ENCODE peak calls at places on chromosomes 7 and 10, in nine cellular contexts. One of them, this sample, is unnamed.

GRCh38 chr10:128540806-128541739 is 414.9 kb upstream of the MKI67 start:
- DNase-seq in spleen: no peak
- DNase-seq in suprapubic skin: no peak
- DNase-seq in prostate gland: peak; percentile 21
- DNase-seq in breast epithelium: no peak
- DNase-seq in HCT116: no peak
- DNase-seq in GM12878: no peak
- DNase-seq in transverse colon: peak; percentile 42
- DNase-seq in H1: peak; percentile 79
- DNase-seq in this sample: no peak

GRCh38 chr10:44264244-44264643 is 120.7 kb downstream of the CXCL12 start:
- DNase-seq in spleen: no peak
- DNase-seq in suprapubic skin: no peak
- DNase-seq in prostate gland: no peak
- DNase-seq in breast epithelium: no peak
- DNase-seq in HCT116: no peak
- DNase-seq in GM12878: peak; percentile 35
- DNase-seq in transverse colon: no peak
- DNase-seq in H1: no peak
- DNase-seq in this sample: peak; percentile 80

GRCh38 chr10:77415311-77415960 is 222.2 kb downstream of the KCNMA1 start:
- DNase-seq in spleen: no peak
- DNase-seq in suprapubic skin: no peak
- DNase-seq in prostate gland: no peak
- DNase-seq in breast epithelium: no peak
- DNase-seq in HCT116: no peak
- DNase-seq in GM12878: no peak
- DNase-seq in transverse colon: no peak
- DNase-seq in H1: no peak
- DNase-seq in this sample: no peak

GRCh38 chr7:105473163-105473562 is 48.9 kb downstream of the PUS7 start:
- DNase-seq in spleen: no peak
- DNase-seq in suprapubic skin: no peak
- DNase-seq in prostate gland: no peak
- DNase-seq in breast epithelium: no peak
- DNase-seq in HCT116: no peak
- DNase-seq in GM12878: no peak
- DNase-seq in transverse colon: no peak
- DNase-seq in H1: no peak
- DNase-seq in this sample: no peak

GRCh38 chr7:18140943-18141342 is 113.3 kb upstream of the PRPS1L1 start:
- DNase-seq in spleen: no peak
- DNase-seq in suprapubic skin: no peak
- DNase-seq in prostate gland: no peak
- DNase-seq in breast epithelium: no peak
- DNase-seq in HCT116: no peak
- DNase-seq in GM12878: no peak
- DNase-seq in transverse colon: no peak
- DNase-seq in H1: no peak
- DNase-seq in this sample: no peak

GRCh38 chr7:112056409-112056808 is 149.8 kb downstream of the DOCK4 start:
- DNase-seq in spleen: no peak
- DNase-seq in suprapubic skin: no peak
- DNase-seq in prostate gland: no peak
- DNase-seq in breast epithelium: no peak
- DNase-seq in HCT116: no peak
- DNase-seq in GM12878: peak; percentile 27
- DNase-seq in transverse colon: no peak
- DNase-seq in H1: no peak
- DNase-seq in this sample: no peak

GRCh38 chr10:72235544-72236279 is 19.6 kb upstream of the ASCC1 start:
- DNase-seq in spleen: no peak
- DNase-seq in suprapubic skin: no peak
- DNase-seq in prostate gland: no peak
- DNase-seq in breast epithelium: no peak
- DNase-seq in HCT116: no peak
- DNase-seq in GM12878: no peak
- DNase-seq in transverse colon: no peak
- DNase-seq in H1: no peak
- DNase-seq in this sample: no peak

GRCh38 chr10:97196213-97197029 is 10.7 kb upstream of the SLIT1 start:
- DNase-seq in spleen: peak; percentile 85
- DNase-seq in suprapubic skin: no peak
- DNase-seq in prostate gland: peak; percentile 52
- DNase-seq in breast epithelium: peak; percentile 54
- DNase-seq in HCT116: peak; percentile 45
- DNase-seq in GM12878: no peak
- DNase-seq in transverse colon: peak; percentile 57
- DNase-seq in H1: peak; percentile 85
- DNase-seq in this sample: peak; percentile 69

GRCh38 chr10:62015994-62016393 is 114.5 kb downstream of the ARID5B start:
- DNase-seq in spleen: no peak
- DNase-seq in suprapubic skin: no peak
- DNase-seq in prostate gland: no peak
- DNase-seq in breast epithelium: no peak
- DNase-seq in HCT116: no peak
- DNase-seq in GM12878: no peak
- DNase-seq in transverse colon: no peak
- DNase-seq in H1: no peak
- DNase-seq in this sample: no peak

GRCh38 chr10:62016477-62017140 is 115.1 kb downstream of the ARID5B start:
- DNase-seq in spleen: no peak
- DNase-seq in suprapubic skin: no peak
- DNase-seq in prostate gland: no peak
- DNase-seq in breast epithelium: no peak
- DNase-seq in HCT116: no peak
- DNase-seq in GM12878: no peak
- DNase-seq in transverse colon: no peak
- DNase-seq in H1: no peak
- DNase-seq in this sample: no peak

GRCh38 chr10:62018141-62018911 is 116.8 kb downstream of the ARID5B start:
- DNase-seq in spleen: no peak
- DNase-seq in suprapubic skin: no peak
- DNase-seq in prostate gland: no peak
- DNase-seq in breast epithelium: no peak
- DNase-seq in HCT116: no peak
- DNase-seq in GM12878: no peak
- DNase-seq in transverse colon: no peak
- DNase-seq in H1: no peak
- DNase-seq in this sample: no peak

GRCh38 chr10:62019013-62019684 is 117.7 kb downstream of the ARID5B start:
- DNase-seq in spleen: no peak
- DNase-seq in suprapubic skin: no peak
- DNase-seq in prostate gland: no peak
- DNase-seq in breast epithelium: no peak
- DNase-seq in HCT116: no peak
- DNase-seq in GM12878: no peak
- DNase-seq in transverse colon: no peak
- DNase-seq in H1: no peak
- DNase-seq in this sample: no peak

DNA sequence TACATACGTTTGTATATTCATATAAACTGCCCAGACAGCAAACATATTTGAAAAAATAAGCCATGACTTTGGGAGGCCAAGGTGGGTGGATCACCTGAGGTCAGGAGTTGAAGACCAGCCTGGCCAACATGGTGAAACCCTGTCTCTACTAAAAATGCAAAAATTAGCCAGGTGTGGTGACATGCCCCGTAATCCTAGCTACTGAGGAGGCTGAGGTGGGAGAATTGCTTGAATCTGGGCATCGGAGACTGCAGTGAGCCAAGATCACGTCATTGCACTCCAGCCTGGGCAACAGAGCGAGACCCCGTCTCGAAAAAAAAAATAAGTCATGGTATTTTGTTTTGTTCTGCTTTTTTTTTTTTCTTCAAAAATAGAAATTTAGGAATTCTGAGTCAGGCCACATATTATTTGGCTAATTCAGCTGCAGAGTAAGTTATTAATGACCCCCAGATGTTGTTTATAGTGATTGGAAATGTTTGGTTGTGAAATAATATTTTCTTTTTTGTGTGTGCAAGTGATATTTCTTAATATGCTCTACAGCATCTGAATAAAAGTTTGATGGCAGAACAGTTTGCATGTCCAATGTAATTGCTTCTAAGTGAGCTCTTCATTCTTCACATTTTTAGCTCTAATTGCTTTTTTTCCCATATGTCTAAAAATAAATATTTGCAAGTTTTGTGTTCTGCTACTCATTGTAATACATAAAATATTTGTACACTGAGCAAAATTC is 115.8 kb downstream of the ARID5B start:
- DNase-seq in spleen: no peak
- DNase-seq in suprapubic skin: no peak
- DNase-seq in prostate gland: no peak
- DNase-seq in breast epithelium: no peak
- DNase-seq in HCT116: no peak
- DNase-seq in GM12878: no peak
- DNase-seq in transverse colon: no peak
- DNase-seq in H1: no peak
- DNase-seq in this sample: no peak
- H3K4me1 ChIP-seq in spleen: peaks cover 77% of the 10 kb centered on the region
- H3K4me1 ChIP-seq in suprapubic skin: peaks cover 52% of the 10 kb centered on the region
- H3K4me1 ChIP-seq in prostate gland: peaks cover 25% of the 10 kb centered on the region
- H3K4me1 ChIP-seq in breast epithelium: peaks cover 8% of the 10 kb centered on the region
- H3K4me1 ChIP-seq in HCT116: no peaks in the 10 kb centered on the region
- H3K4me1 ChIP-seq in GM12878: peaks cover 54% of the 10 kb centered on the region
- H3K4me1 ChIP-seq in transverse colon: peaks cover 29% of the 10 kb centered on the region
- H3K4me1 ChIP-seq in H1: peaks cover 5% of the 10 kb centered on the region
- H3K4me1 ChIP-seq in this sample: peaks cover 64% of the 10 kb centered on the region

DNA sequence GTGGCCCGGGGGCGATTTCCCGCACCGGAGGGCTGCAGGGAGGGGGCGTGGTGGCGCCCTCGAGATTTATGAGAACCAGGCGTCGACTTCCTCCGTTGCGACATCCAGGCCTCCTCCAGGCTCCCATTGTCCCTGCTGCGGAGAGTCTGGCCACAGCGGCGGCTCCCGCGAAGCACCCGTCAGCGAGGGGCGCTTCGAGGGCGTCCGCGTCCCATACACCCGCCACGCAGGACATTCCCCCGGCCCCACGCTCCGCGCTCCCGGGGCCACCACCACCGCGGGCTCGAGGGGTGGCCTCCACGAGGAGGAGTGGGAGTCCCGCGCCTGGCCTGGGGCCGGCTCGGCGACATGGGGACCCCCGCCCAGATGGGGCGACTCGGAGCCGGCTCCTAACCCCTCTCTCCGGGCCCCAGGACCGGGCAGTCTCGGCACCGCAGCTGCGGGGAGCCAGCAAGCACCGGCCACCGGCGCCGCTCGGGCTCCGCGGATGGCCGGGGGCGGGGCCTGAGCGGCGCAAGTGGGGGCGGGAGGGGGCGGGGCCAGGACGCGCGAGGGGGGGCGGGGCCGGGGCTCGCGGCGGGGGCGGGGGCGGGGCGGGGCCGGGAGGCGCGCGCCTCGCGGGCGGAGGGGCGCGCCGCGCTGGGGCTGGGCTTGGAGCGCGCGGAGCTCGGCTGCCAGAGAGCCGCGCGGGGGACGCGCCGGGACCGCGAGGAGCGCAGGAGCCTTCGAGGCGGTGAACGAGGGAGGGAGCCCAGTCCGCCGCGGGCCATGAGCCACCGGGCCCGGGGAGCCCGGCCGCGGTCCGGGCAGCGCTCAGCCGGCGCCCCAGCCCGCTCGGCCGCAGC is at the start of gene SH2B2:
- DNase-seq in spleen: peak; percentile 93
- DNase-seq in suprapubic skin: peak; percentile 86
- DNase-seq in prostate gland: peak; percentile 74
- DNase-seq in breast epithelium: no peak
- DNase-seq in HCT116: no peak
- DNase-seq in GM12878: no peak
- DNase-seq in transverse colon: peak; percentile 74
- DNase-seq in H1: peak; percentile 79
- DNase-seq in this sample: peak; percentile 92
- TF ChIP-seq POLR2AphosphoS5 in spleen: peak; percentile 86
- TF ChIP-seq POLR2AphosphoS5 in suprapubic skin: no peak
- TF ChIP-seq POLR2AphosphoS5 in prostate gland: peak; percentile 48
- TF ChIP-seq POLR2AphosphoS5 in breast epithelium: peak; percentile 51
- TF ChIP-seq POLR2AphosphoS5 in HCT116: peak; percentile 93
- TF ChIP-seq POLR2AphosphoS5 in GM12878: peak; percentile 51
- TF ChIP-seq POLR2AphosphoS5 in transverse colon: peak; percentile 73
- TF ChIP-seq POLR2AphosphoS5 in H1: peak; percentile 45
- TF ChIP-seq POLR2AphosphoS5 in this sample: peak; percentile 81

GRCh38 chr7:50612704-50613103 is 47.5 kb upstream of the DDC start:
- DNase-seq in spleen: no peak
- DNase-seq in suprapubic skin: no peak
- DNase-seq in prostate gland: no peak
- DNase-seq in breast epithelium: no peak
- DNase-seq in HCT116: no peak
- DNase-seq in GM12878: no peak
- DNase-seq in transverse colon: no peak
- DNase-seq in H1: no peak
- DNase-seq in this sample: no peak

GRCh38 chr7:50618281-50618680 is 53.1 kb upstream of the DDC start:
- DNase-seq in spleen: no peak
- DNase-seq in suprapubic skin: no peak
- DNase-seq in prostate gland: no peak
- DNase-seq in breast epithelium: no peak
- DNase-seq in HCT116: no peak
- DNase-seq in GM12878: no peak
- DNase-seq in transverse colon: no peak
- DNase-seq in H1: no peak
- DNase-seq in this sample: no peak

GRCh38 chr7:50613473-50613872 is 48.3 kb upstream of the DDC start:
- DNase-seq in spleen: no peak
- DNase-seq in suprapubic skin: no peak
- DNase-seq in prostate gland: no peak
- DNase-seq in breast epithelium: no peak
- DNase-seq in HCT116: no peak
- DNase-seq in GM12878: no peak
- DNase-seq in transverse colon: no peak
- DNase-seq in H1: peak; percentile 3
- DNase-seq in this sample: no peak

GRCh38 chr7:50615519-50615845 is 50.3 kb upstream of the DDC start:
- DNase-seq in spleen: no peak
- DNase-seq in suprapubic skin: no peak
- DNase-seq in prostate gland: no peak
- DNase-seq in breast epithelium: no peak
- DNase-seq in HCT116: no peak
- DNase-seq in GM12878: no peak
- DNase-seq in transverse colon: no peak
- DNase-seq in H1: no peak
- DNase-seq in this sample: no peak

DNA sequence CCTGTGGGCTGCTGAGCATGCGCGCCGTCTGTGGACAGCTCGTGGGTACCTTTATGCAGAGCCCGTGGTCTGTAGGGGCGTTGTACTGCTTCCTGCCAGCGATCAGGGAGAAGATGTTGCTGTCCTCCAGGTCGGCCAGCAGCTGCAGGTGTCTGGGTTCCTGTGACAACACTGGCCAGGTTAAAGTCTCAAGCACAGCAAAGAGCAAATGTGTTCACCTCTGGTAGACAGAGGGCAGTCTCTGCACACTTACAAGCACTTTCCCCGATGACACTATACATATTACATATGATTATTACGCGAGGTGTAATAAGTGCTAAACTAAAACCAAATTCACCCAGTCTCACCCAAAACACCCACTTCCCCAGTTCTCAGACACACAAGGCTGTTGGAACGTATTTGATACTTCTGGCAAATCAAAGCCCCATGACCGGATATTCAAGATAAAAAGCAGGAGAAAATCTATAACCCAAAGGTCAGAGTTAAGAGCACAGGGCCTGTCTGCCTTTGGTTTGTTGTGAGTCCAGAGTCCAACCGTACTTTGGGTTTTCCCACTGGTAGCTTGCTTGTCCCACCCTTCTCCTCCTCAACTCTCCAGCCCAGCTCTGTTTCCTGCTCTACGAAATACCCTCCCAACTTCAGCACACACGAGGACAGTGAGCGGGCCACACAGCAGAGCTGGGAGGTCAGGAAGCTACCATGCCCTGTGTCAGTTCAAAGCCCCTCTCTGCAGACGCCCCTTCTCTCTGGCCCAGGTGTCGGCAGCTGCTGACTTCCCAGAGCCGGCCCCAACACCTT is 49.7 kb upstream of the DDC start:
- DNase-seq in spleen: no peak
- DNase-seq in suprapubic skin: no peak
- DNase-seq in prostate gland: no peak
- DNase-seq in breast epithelium: no peak
- DNase-seq in HCT116: no peak
- DNase-seq in GM12878: no peak
- DNase-seq in transverse colon: peak; percentile 39
- DNase-seq in H1: no peak
- DNase-seq in this sample: no peak
- TF ChIP-seq POLR2A in spleen: no peak
- TF ChIP-seq POLR2A in suprapubic skin: no peak
- TF ChIP-seq POLR2A in prostate gland: no peak
- TF ChIP-seq POLR2A in breast epithelium: no peak
- TF ChIP-seq POLR2A in HCT116: no peak
- TF ChIP-seq POLR2A in GM12878: no peak
- TF ChIP-seq POLR2A in transverse colon: no peak
- TF ChIP-seq POLR2A in H1: no peak
- TF ChIP-seq POLR2A in this sample: no peak

GRCh38 chr10:52474265-52474664 is 160.2 kb downstream of the DKK1 start:
- DNase-seq in spleen: no peak
- DNase-seq in suprapubic skin: no peak
- DNase-seq in prostate gland: no peak
- DNase-seq in breast epithelium: no peak
- DNase-seq in HCT116: no peak
- DNase-seq in GM12878: no peak
- DNase-seq in transverse colon: no peak
- DNase-seq in H1: no peak
- DNase-seq in this sample: no peak
- H3K4me1 ChIP-seq in spleen: no peaks in the 10 kb centered on the region
- H3K4me1 ChIP-seq in suprapubic skin: no peaks in the 10 kb centered on the region
- H3K4me1 ChIP-seq in prostate gland: no peaks in the 10 kb centered on the region
- H3K4me1 ChIP-seq in breast epithelium: no peaks in the 10 kb centered on the region
- H3K4me1 ChIP-seq in HCT116: no peaks in the 10 kb centered on the region
- H3K4me1 ChIP-seq in GM12878: no peaks in the 10 kb centered on the region
- H3K4me1 ChIP-seq in transverse colon: no peaks in the 10 kb centered on the region
- H3K4me1 ChIP-seq in H1: no peaks in the 10 kb centered on the region
- H3K4me1 ChIP-seq in this sample: no peaks in the 10 kb centered on the region